ENCODE peak calls at places on chromosome 10, in seven cellular contexts. One of them, this sample, is unnamed.

GRCh38 chr10:116748041-116748440 is 5.7 kb upstream of the HSPA12A start:
- DNase-seq in NB4: no peak
- DNase-seq in GM06990: no peak
- DNase-seq in CD8-positive, alpha-beta T cell: no peak
- DNase-seq in gastrocnemius medialis: no peak
- DNase-seq in choroid plexus epithelial cell: peak; percentile 75
- DNase-seq in mammary epithelial cell: peak; percentile 81
- DNase-seq in this sample: no peak

GRCh38 chr10:22443200-22443881 is 98.0 kb downstream of the SPAG6 start:
- DNase-seq in choroid plexus epithelial cell: peak; percentile 26
- DNase-seq in GM06990: no peak
- DNase-seq in gastrocnemius medialis: no peak
- DNase-seq in CD8-positive, alpha-beta T cell: no peak
- DNase-seq in mammary epithelial cell: no peak
- DNase-seq in NB4: no peak
- DNase-seq in this sample: no peak

GRCh38 chr10:108003061-108003460 is 838.6 kb upstream of the SORCS1 start:
- DNase-seq in gastrocnemius medialis: no peak
- DNase-seq in GM06990: no peak
- DNase-seq in mammary epithelial cell: no peak
- DNase-seq in NB4: no peak
- DNase-seq in CD8-positive, alpha-beta T cell: no peak
- DNase-seq in choroid plexus epithelial cell: no peak
- DNase-seq in this sample: no peak

GRCh38 chr10:5685764-5686240 is 1.2 kb downstream of the TASOR2 start:
- DNase-seq in mammary epithelial cell: no peak
- DNase-seq in choroid plexus epithelial cell: peak; percentile 31
- DNase-seq in GM06990: no peak
- DNase-seq in NB4: no peak
- DNase-seq in gastrocnemius medialis: no peak
- DNase-seq in CD8-positive, alpha-beta T cell: no peak
- DNase-seq in this sample: no peak

GRCh38 chr10:122543676-122544075 is 16.9 kb upstream of the DMBT1 start:
- DNase-seq in CD8-positive, alpha-beta T cell: no peak
- DNase-seq in GM06990: no peak
- DNase-seq in NB4: peak; percentile 60
- DNase-seq in gastrocnemius medialis: no peak
- DNase-seq in choroid plexus epithelial cell: no peak
- DNase-seq in mammary epithelial cell: peak; percentile 35
- DNase-seq in this sample: no peak

GRCh38 chr10:51416494-51416893 is 282.9 kb downstream of the CSTF2T start:
- DNase-seq in gastrocnemius medialis: no peak
- DNase-seq in NB4: no peak
- DNase-seq in choroid plexus epithelial cell: no peak
- DNase-seq in mammary epithelial cell: no peak
- DNase-seq in CD8-positive, alpha-beta T cell: no peak
- DNase-seq in GM06990: no peak
- DNase-seq in this sample: no peak

GRCh38 chr10:116721048-116721897 is 21.1 kb downstream of the HSPA12A start:
- DNase-seq in NB4: no peak
- DNase-seq in gastrocnemius medialis: no peak
- DNase-seq in mammary epithelial cell: no peak
- DNase-seq in GM06990: no peak
- DNase-seq in choroid plexus epithelial cell: no peak
- DNase-seq in CD8-positive, alpha-beta T cell: no peak
- DNase-seq in this sample: no peak

GRCh38 chr10:74151879-74152722 is 1.1 kb downstream of the ADK start:
- DNase-seq in GM06990: no peak
- DNase-seq in CD8-positive, alpha-beta T cell: no peak
- DNase-seq in gastrocnemius medialis: no peak
- DNase-seq in NB4: peak; percentile 20
- DNase-seq in choroid plexus epithelial cell: no peak
- DNase-seq in mammary epithelial cell: no peak
- DNase-seq in this sample: no peak

GRCh38 chr10:48523820-48524758 is 80.8 kb downstream of the ARHGAP22 start:
- DNase-seq in CD8-positive, alpha-beta T cell: no peak
- DNase-seq in GM06990: no peak
- DNase-seq in NB4: no peak
- DNase-seq in mammary epithelial cell: no peak
- DNase-seq in choroid plexus epithelial cell: no peak
- DNase-seq in gastrocnemius medialis: no peak
- DNase-seq in this sample: peak; percentile 69

GRCh38 chr10:124911124-124912051 is 30.5 kb upstream of the ZRANB1 start:
- DNase-seq in NB4: peak; percentile 16
- DNase-seq in gastrocnemius medialis: peak; percentile 50
- DNase-seq in GM06990: no peak
- DNase-seq in choroid plexus epithelial cell: peak; percentile 93
- DNase-seq in mammary epithelial cell: no peak
- DNase-seq in CD8-positive, alpha-beta T cell: no peak
- DNase-seq in this sample: no peak
- TF ChIP-seq CTCF in NB4: no peak
- TF ChIP-seq CTCF in gastrocnemius medialis: no peak
- TF ChIP-seq CTCF in GM06990: peak; percentile 4
- TF ChIP-seq CTCF in choroid plexus epithelial cell: no peak
- TF ChIP-seq CTCF in mammary epithelial cell: no peak
- TF ChIP-seq CTCF in CD8-positive, alpha-beta T cell: no peak
- TF ChIP-seq CTCF in this sample: peak; percentile 10

GRCh38 chr10:75400769-75401568 is 595 bp downstream of the ZNF503 start:
- DNase-seq in GM06990: peak; percentile 9
- DNase-seq in CD8-positive, alpha-beta T cell: no peak
- DNase-seq in NB4: peak; percentile 81
- DNase-seq in mammary epithelial cell: peak; percentile 49
- DNase-seq in choroid plexus epithelial cell: no peak
- DNase-seq in gastrocnemius medialis: peak; percentile 19
- DNase-seq in this sample: peak; percentile 49

GRCh38 chr10:75400163-75400768 is 1.3 kb downstream of the ZNF503 start:
- DNase-seq in NB4: no peak
- DNase-seq in gastrocnemius medialis: no peak
- DNase-seq in GM06990: peak; percentile 3
- DNase-seq in mammary epithelial cell: no peak
- DNase-seq in choroid plexus epithelial cell: peak; percentile 36
- DNase-seq in CD8-positive, alpha-beta T cell: no peak
- DNase-seq in this sample: peak; percentile 47

GRCh38 chr10:75398630-75399460 is 2.7 kb downstream of the ZNF503 start:
- DNase-seq in mammary epithelial cell: peak; percentile 53
- DNase-seq in GM06990: peak; percentile 11
- DNase-seq in NB4: no peak
- DNase-seq in gastrocnemius medialis: no peak
- DNase-seq in choroid plexus epithelial cell: no peak
- DNase-seq in CD8-positive, alpha-beta T cell: no peak
- DNase-seq in this sample: no peak

GRCh38 chr10:75398238-75398629 is 3.3 kb downstream of the ZNF503 start:
- DNase-seq in GM06990: no peak
- DNase-seq in gastrocnemius medialis: no peak
- DNase-seq in choroid plexus epithelial cell: no peak
- DNase-seq in mammary epithelial cell: peak; percentile 28
- DNase-seq in CD8-positive, alpha-beta T cell: no peak
- DNase-seq in NB4: no peak
- DNase-seq in this sample: no peak

DNA sequence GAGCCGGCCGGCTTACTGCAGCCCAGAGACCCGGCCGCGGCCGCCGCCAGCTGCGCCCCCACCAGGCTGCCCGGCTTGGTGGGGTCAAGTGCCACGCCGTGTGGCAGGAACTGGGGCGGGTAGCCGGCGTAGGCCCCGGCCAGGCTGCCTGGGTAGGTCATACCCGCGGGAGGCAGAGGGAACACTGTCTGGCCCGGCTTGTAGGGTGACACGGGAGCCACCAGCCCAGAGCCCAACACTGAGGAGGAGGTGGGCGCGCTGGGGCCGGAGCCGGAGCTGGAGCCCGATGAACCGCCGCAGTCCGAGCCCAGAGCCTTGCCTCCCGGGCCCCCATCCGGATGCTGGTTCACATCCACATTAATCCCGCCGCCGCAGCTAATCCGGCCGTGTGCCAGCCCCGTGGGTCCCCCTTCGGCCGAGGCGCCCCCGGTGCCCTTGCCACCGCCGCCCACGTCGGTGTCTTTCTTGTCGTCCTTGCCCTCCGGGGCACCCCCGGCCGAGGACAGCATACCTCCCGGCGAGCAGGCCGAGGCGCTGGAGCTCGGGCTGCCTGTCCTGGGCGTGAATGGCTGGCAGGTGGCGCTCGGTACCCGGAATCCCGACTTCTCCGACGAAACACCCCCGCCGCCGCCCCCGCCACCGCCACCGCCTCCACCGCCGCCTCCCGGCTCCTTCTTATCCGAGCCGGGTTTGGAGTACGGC is 2.0 kb downstream of the ZNF503 start:
- DNase-seq in choroid plexus epithelial cell: peak; percentile 81
- DNase-seq in mammary epithelial cell: peak; percentile 71
- DNase-seq in GM06990: peak; percentile 25
- DNase-seq in gastrocnemius medialis: peak; percentile 63
- DNase-seq in NB4: peak; percentile 87
- DNase-seq in CD8-positive, alpha-beta T cell: peak; percentile 21
- DNase-seq in this sample: peak; percentile 75
- TF ChIP-seq CTCF in choroid plexus epithelial cell: peak; percentile 63
- TF ChIP-seq CTCF in mammary epithelial cell: peak; percentile 62
- TF ChIP-seq CTCF in GM06990: peak; percentile 60
- TF ChIP-seq CTCF in gastrocnemius medialis: peak; percentile 26
- TF ChIP-seq CTCF in NB4: peak; percentile 37
- TF ChIP-seq CTCF in CD8-positive, alpha-beta T cell: no peak
- TF ChIP-seq CTCF in this sample: peak; percentile 47

GRCh38 chr10:79068203-79068561 is 584 bp upstream of the ZMIZ1 start:
- DNase-seq in CD8-positive, alpha-beta T cell: peak; percentile 24
- DNase-seq in NB4: peak; percentile 55
- DNase-seq in mammary epithelial cell: no peak
- DNase-seq in GM06990: no peak
- DNase-seq in choroid plexus epithelial cell: peak; percentile 16
- DNase-seq in gastrocnemius medialis: no peak
- DNase-seq in this sample: peak; percentile 52

GRCh38 chr10:79069325-79070090 is 742 bp downstream of the ZMIZ1 start:
- DNase-seq in GM06990: peak; percentile 32
- DNase-seq in choroid plexus epithelial cell: peak; percentile 60
- DNase-seq in CD8-positive, alpha-beta T cell: peak; percentile 33
- DNase-seq in gastrocnemius medialis: no peak
- DNase-seq in NB4: peak; percentile 69
- DNase-seq in mammary epithelial cell: peak; percentile 53
- DNase-seq in this sample: peak; percentile 74

GRCh38 chr10:79067241-79068202 is 1.2 kb upstream of the ZMIZ1 start:
- DNase-seq in NB4: peak; percentile 93
- DNase-seq in GM06990: peak; percentile 90
- DNase-seq in CD8-positive, alpha-beta T cell: peak; percentile 74
- DNase-seq in choroid plexus epithelial cell: peak; percentile 92
- DNase-seq in mammary epithelial cell: peak; percentile 86
- DNase-seq in gastrocnemius medialis: peak; percentile 80
- DNase-seq in this sample: peak; percentile 88

GRCh38 chr10:79070091-79070610 is 1.4 kb downstream of the ZMIZ1 start:
- DNase-seq in CD8-positive, alpha-beta T cell: no peak
- DNase-seq in GM06990: no peak
- DNase-seq in NB4: no peak
- DNase-seq in gastrocnemius medialis: no peak
- DNase-seq in choroid plexus epithelial cell: peak; percentile 40
- DNase-seq in mammary epithelial cell: no peak
- DNase-seq in this sample: no peak

DNA sequence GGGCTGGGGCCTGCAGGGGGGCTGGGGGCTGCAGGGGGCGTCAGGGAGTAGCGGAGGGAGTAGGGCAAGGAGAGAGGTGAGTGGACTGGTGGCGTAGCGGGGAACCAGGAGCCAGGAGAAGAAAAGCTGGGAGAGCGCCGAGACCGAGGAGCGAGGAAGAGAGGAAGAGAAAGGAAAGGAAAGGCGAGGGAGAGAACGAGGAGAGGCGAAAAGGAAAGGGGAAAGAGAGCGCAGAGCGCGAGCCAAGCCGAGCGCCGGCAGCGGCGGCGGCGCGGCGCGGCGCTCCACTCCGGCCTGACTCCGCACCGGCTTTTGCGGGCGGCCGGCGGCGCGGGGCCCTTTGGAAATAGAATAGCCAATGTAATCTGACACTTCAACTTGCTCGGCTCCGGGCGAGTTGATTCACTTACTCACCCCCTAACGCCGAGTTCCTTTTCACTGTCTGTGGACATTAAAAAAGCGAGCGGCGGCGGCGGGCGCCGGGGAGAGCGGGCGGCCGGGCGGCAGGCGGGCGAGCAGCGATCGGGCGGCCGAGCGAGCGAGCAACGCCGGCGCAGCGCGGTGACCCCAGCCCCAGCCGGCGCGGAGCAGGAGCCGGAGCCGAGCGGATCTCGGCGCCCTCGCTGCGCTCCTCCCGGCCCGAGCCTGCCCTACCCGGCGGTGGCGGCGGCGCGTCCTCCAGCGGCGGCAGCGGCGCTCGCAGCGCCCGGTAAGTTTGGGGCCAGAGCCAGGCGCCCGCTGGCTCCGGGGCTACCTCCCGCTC is at the start of gene ZMIZ1:
- DNase-seq in gastrocnemius medialis: peak; percentile 89
- DNase-seq in mammary epithelial cell: peak; percentile 89
- DNase-seq in choroid plexus epithelial cell: peak; percentile 94
- DNase-seq in CD8-positive, alpha-beta T cell: peak; percentile 70
- DNase-seq in GM06990: peak; percentile 89
- DNase-seq in NB4: peak; percentile 94
- DNase-seq in this sample: peak; percentile 91
- TF ChIP-seq CTCF in gastrocnemius medialis: peak; percentile 20
- TF ChIP-seq CTCF in mammary epithelial cell: peak; percentile 46
- TF ChIP-seq CTCF in choroid plexus epithelial cell: peak; percentile 16
- TF ChIP-seq CTCF in CD8-positive, alpha-beta T cell: no peak
- TF ChIP-seq CTCF in GM06990: no peak
- TF ChIP-seq CTCF in NB4: no peak
- TF ChIP-seq CTCF in this sample: peak; percentile 43

GRCh38 chr10:11473128-11473760 is 138.2 kb downstream of the USP6NL start:
- DNase-seq in CD8-positive, alpha-beta T cell: no peak
- DNase-seq in gastrocnemius medialis: no peak
- DNase-seq in choroid plexus epithelial cell: no peak
- DNase-seq in mammary epithelial cell: no peak
- DNase-seq in GM06990: no peak
- DNase-seq in NB4: no peak
- DNase-seq in this sample: no peak

GRCh38 chr10:11469575-11470391 is 141.7 kb downstream of the USP6NL start:
- DNase-seq in mammary epithelial cell: no peak
- DNase-seq in CD8-positive, alpha-beta T cell: no peak
- DNase-seq in choroid plexus epithelial cell: no peak
- DNase-seq in NB4: no peak
- DNase-seq in GM06990: no peak
- DNase-seq in gastrocnemius medialis: no peak
- DNase-seq in this sample: no peak

GRCh38 chr10:11468126-11468742 is 143.2 kb downstream of the USP6NL start:
- DNase-seq in mammary epithelial cell: no peak
- DNase-seq in NB4: no peak
- DNase-seq in CD8-positive, alpha-beta T cell: no peak
- DNase-seq in gastrocnemius medialis: no peak
- DNase-seq in choroid plexus epithelial cell: peak; percentile 52
- DNase-seq in GM06990: no peak
- DNase-seq in this sample: no peak

GRCh38 chr10:11476035-11476434 is 135.4 kb downstream of the USP6NL start:
- DNase-seq in gastrocnemius medialis: no peak
- DNase-seq in GM06990: no peak
- DNase-seq in choroid plexus epithelial cell: no peak
- DNase-seq in CD8-positive, alpha-beta T cell: no peak
- DNase-seq in mammary epithelial cell: peak; percentile 1
- DNase-seq in NB4: no peak
- DNase-seq in this sample: no peak

DNA sequence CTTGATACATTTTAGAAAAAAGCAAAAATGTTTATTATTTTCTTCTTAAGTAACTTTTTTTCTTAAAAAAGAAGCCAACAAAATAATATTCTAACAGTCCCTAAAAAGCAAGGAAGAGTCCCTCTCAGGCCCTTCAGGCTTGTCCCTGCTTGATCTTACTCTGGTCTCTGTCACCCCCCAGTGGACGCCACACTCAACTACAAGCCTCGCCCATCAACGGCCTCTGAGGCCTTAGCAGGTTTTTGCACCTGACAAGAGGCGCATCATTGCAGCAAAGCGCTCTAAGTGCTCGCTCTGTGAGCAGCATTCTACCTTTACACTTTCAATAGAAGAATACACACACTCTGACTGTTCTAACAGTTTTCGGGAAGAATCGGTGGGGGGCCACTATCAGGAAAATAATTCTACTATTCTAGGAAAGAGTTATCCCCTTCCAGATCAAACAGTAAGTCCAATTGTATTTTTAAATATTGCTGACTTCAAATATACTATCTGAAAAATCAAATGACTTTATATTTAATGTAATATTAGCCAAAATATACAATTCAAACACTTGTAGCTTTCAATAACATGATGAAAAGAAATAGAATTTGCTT is 139.2 kb downstream of the USP6NL start:
- DNase-seq in CD8-positive, alpha-beta T cell: peak; percentile 68
- DNase-seq in gastrocnemius medialis: peak; percentile 16
- DNase-seq in GM06990: no peak
- DNase-seq in choroid plexus epithelial cell: peak; percentile 74
- DNase-seq in mammary epithelial cell: peak; percentile 45
- DNase-seq in NB4: peak; percentile 58
- DNase-seq in this sample: peak; percentile 74
- TF ChIP-seq CTCF in CD8-positive, alpha-beta T cell: peak; percentile 97
- TF ChIP-seq CTCF in gastrocnemius medialis: peak; percentile 72
- TF ChIP-seq CTCF in GM06990: peak; percentile 87
- TF ChIP-seq CTCF in choroid plexus epithelial cell: peak; percentile 92
- TF ChIP-seq CTCF in mammary epithelial cell: peak; percentile 91
- TF ChIP-seq CTCF in NB4: peak; percentile 64
- TF ChIP-seq CTCF in this sample: peak; percentile 72

This sample was measured in GM13976.